ENCODE peak calls at places on chromosomes 3 and 15, in five cellular contexts. One of them, this sample, is unnamed.

GRCh38 chr15:67097893-67098740 is 32.7 kb downstream of the SMAD3 start:
- DNase-seq in WERI-Rb-1: no peak
- DNase-seq in OCI-LY7: no peak
- DNase-seq in HL-60: no peak
- DNase-seq in GM20000: no peak
- DNase-seq in this sample: no peak

GRCh38 chr15:96177279-96177678 is 153.2 kb upstream of the NR2F2 start:
- DNase-seq in OCI-LY7: no peak
- DNase-seq in WERI-Rb-1: no peak
- DNase-seq in GM20000: no peak
- DNase-seq in HL-60: no peak
- DNase-seq in this sample: no peak

GRCh38 chr3:36833160-36833814 is 68.9 kb upstream of the DCLK3 start:
- DNase-seq in HL-60: no peak
- DNase-seq in OCI-LY7: no peak
- DNase-seq in GM20000: no peak
- DNase-seq in WERI-Rb-1: no peak
- DNase-seq in this sample: no peak

GRCh38 chr15:40333922-40334492 is 6.7 kb downstream of the CCDC9B start:
- DNase-seq in GM20000: peak; percentile 65
- DNase-seq in OCI-LY7: peak; percentile 9
- DNase-seq in HL-60: peak; percentile 84
- DNase-seq in WERI-Rb-1: peak; percentile 92
- DNase-seq in this sample: peak; percentile 61

GRCh38 chr3:190169243-190169642 is 48.5 kb upstream of the P3H2 start:
- DNase-seq in WERI-Rb-1: no peak
- DNase-seq in GM20000: no peak
- DNase-seq in HL-60: no peak
- DNase-seq in OCI-LY7: no peak
- DNase-seq in this sample: no peak

GRCh38 chr3:127590282-127590592 is 296 bp downstream of the TPRA1 start:
- DNase-seq in GM20000: peak; percentile 80
- DNase-seq in OCI-LY7: no peak
- DNase-seq in HL-60: no peak
- DNase-seq in WERI-Rb-1: no peak
- DNase-seq in this sample: peak; percentile 64

GRCh38 chr3:126711361-126711760 is 7.3 kb downstream of the CHCHD6 start:
- DNase-seq in OCI-LY7: no peak
- DNase-seq in WERI-Rb-1: no peak
- DNase-seq in GM20000: no peak
- DNase-seq in HL-60: no peak
- DNase-seq in this sample: no peak

GRCh38 chr15:34853001-34853758 is 57.8 kb upstream of the ACTC1 start:
- DNase-seq in OCI-LY7: no peak
- DNase-seq in GM20000: no peak
- DNase-seq in WERI-Rb-1: no peak
- DNase-seq in HL-60: no peak
- DNase-seq in this sample: no peak

GRCh38 chr3:123656691-123657090 is 71.8 kb upstream of the HACD2 start:
- DNase-seq in HL-60: no peak
- DNase-seq in WERI-Rb-1: no peak
- DNase-seq in OCI-LY7: peak; percentile 3
- DNase-seq in GM20000: no peak
- DNase-seq in this sample: no peak

GRCh38 chr3:101859882-101860281 is 10.6 kb downstream of the NFKBIZ start:
- DNase-seq in GM20000: no peak
- DNase-seq in OCI-LY7: no peak
- DNase-seq in WERI-Rb-1: no peak
- DNase-seq in HL-60: no peak
- DNase-seq in this sample: no peak

GRCh38 chr3:141255864-141256263 is 24.2 kb downstream of the PXYLP1 start:
- DNase-seq in HL-60: no peak
- DNase-seq in WERI-Rb-1: no peak
- DNase-seq in GM20000: no peak
- DNase-seq in OCI-LY7: no peak
- DNase-seq in this sample: peak; percentile 32

GRCh38 chr15:31352283-31352880 is 25.7 kb downstream of the KLF13 start:
- DNase-seq in HL-60: no peak
- DNase-seq in WERI-Rb-1: peak; percentile 24
- DNase-seq in GM20000: no peak
- DNase-seq in OCI-LY7: no peak
- DNase-seq in this sample: no peak

GRCh38 chr15:29880341-29880740 is 58.1 kb upstream of the TJP1 start:
- DNase-seq in WERI-Rb-1: no peak
- DNase-seq in GM20000: no peak
- DNase-seq in OCI-LY7: no peak
- DNase-seq in HL-60: no peak
- DNase-seq in this sample: no peak

GRCh38 chr3:16362781-16363180 is 97.8 kb downstream of the OXNAD1 start:
- DNase-seq in OCI-LY7: no peak
- DNase-seq in GM20000: no peak
- DNase-seq in WERI-Rb-1: no peak
- DNase-seq in HL-60: no peak
- DNase-seq in this sample: no peak

GRCh38 chr3:151135548-151136337 is 50.3 kb downstream of the MED12L start:
- DNase-seq in OCI-LY7: no peak
- DNase-seq in GM20000: no peak
- DNase-seq in HL-60: no peak
- DNase-seq in WERI-Rb-1: no peak
- DNase-seq in this sample: no peak

GRCh38 chr3:50539887-50540286 is 27.7 kb downstream of the C3orf18 start:
- DNase-seq in HL-60: no peak
- DNase-seq in OCI-LY7: no peak
- DNase-seq in GM20000: no peak
- DNase-seq in WERI-Rb-1: no peak
- DNase-seq in this sample: no peak

GRCh38 chr15:34793901-34794300 is 1.4 kb downstream of the ACTC1 start:
- DNase-seq in HL-60: no peak
- DNase-seq in GM20000: no peak
- DNase-seq in WERI-Rb-1: no peak
- DNase-seq in OCI-LY7: no peak
- DNase-seq in this sample: no peak

GRCh38 chr15:66638377-66638776 is 63.7 kb upstream of the SMAD6 start:
- DNase-seq in OCI-LY7: no peak
- DNase-seq in WERI-Rb-1: no peak
- DNase-seq in GM20000: no peak
- DNase-seq in HL-60: no peak
- DNase-seq in this sample: no peak

GRCh38 chr15:48617619-48618018 is 27.9 kb downstream of the FBN1 start:
- DNase-seq in WERI-Rb-1: no peak
- DNase-seq in OCI-LY7: no peak
- DNase-seq in GM20000: no peak
- DNase-seq in HL-60: peak; percentile 27
- DNase-seq in this sample: no peak

GRCh38 chr15:68204776-68205557 is at the start of gene CALML4:
- DNase-seq in GM20000: no peak
- DNase-seq in WERI-Rb-1: no peak
- DNase-seq in HL-60: no peak
- DNase-seq in OCI-LY7: no peak
- DNase-seq in this sample: no peak

GRCh38 chr3:132504375-132504921 is 87.1 kb downstream of the DNAJC13 start:
- DNase-seq in HL-60: no peak
- DNase-seq in WERI-Rb-1: no peak
- DNase-seq in OCI-LY7: no peak
- DNase-seq in GM20000: no peak
- DNase-seq in this sample: no peak

GRCh38 chr3:103056953-103057450 is 622.2 kb downstream of the ZPLD1 start:
- DNase-seq in WERI-Rb-1: no peak
- DNase-seq in GM20000: no peak
- DNase-seq in HL-60: no peak
- DNase-seq in OCI-LY7: no peak
- DNase-seq in this sample: no peak

GRCh38 chr3:184300377-184300717 is 1.3 kb downstream of the PSMD2 start:
- DNase-seq in WERI-Rb-1: no peak
- DNase-seq in OCI-LY7: no peak
- DNase-seq in GM20000: no peak
- DNase-seq in HL-60: no peak
- DNase-seq in this sample: no peak

GRCh38 chr3:13110678-13111116 is 37.5 kb upstream of the IQSEC1 start:
- DNase-seq in HL-60: no peak
- DNase-seq in GM20000: peak; percentile 79
- DNase-seq in OCI-LY7: peak; percentile 94
- DNase-seq in WERI-Rb-1: peak; percentile 95
- DNase-seq in this sample: peak; percentile 75

GRCh38 chr3:8254489-8254888 is 247.1 kb upstream of the LMCD1 start:
- DNase-seq in WERI-Rb-1: peak; percentile 64
- DNase-seq in OCI-LY7: no peak
- DNase-seq in HL-60: no peak
- DNase-seq in GM20000: no peak
- DNase-seq in this sample: no peak

GRCh38 chr15:58369261-58369699 is 62.5 kb upstream of the LIPC start:
- DNase-seq in WERI-Rb-1: no peak
- DNase-seq in OCI-LY7: no peak
- DNase-seq in HL-60: no peak
- DNase-seq in GM20000: peak; percentile 18
- DNase-seq in this sample: no peak

GRCh38 chr15:41241251-41241964 is 10.3 kb downstream of the CHP1 start:
- DNase-seq in HL-60: no peak
- DNase-seq in WERI-Rb-1: no peak
- DNase-seq in GM20000: no peak
- DNase-seq in OCI-LY7: no peak
- DNase-seq in this sample: no peak

GRCh38 chr3:129673897-129674797 is 67.7 kb upstream of the PLXND1 start:
- DNase-seq in WERI-Rb-1: no peak
- DNase-seq in OCI-LY7: no peak
- DNase-seq in HL-60: no peak
- DNase-seq in GM20000: no peak
- DNase-seq in this sample: peak; percentile 27

GRCh38 chr15:34461730-34462129 is 24.1 kb upstream of the GOLGA8A start:
- DNase-seq in HL-60: no peak
- DNase-seq in GM20000: no peak
- DNase-seq in WERI-Rb-1: no peak
- DNase-seq in OCI-LY7: no peak
- DNase-seq in this sample: no peak

GRCh38 chr15:60473135-60473534 is 5.8 kb downstream of the ICE2 start:
- DNase-seq in WERI-Rb-1: no peak
- DNase-seq in HL-60: no peak
- DNase-seq in GM20000: no peak
- DNase-seq in OCI-LY7: no peak
- DNase-seq in this sample: no peak

GRCh38 chr3:159859424-159859823 is 129.2 kb upstream of the IL12A start:
- DNase-seq in WERI-Rb-1: no peak
- DNase-seq in OCI-LY7: no peak
- DNase-seq in GM20000: no peak
- DNase-seq in HL-60: no peak
- DNase-seq in this sample: no peak

GRCh38 chr15:79844221-79844620 is 52.6 kb downstream of the MTHFS start:
- DNase-seq in OCI-LY7: no peak
- DNase-seq in HL-60: no peak
- DNase-seq in WERI-Rb-1: no peak
- DNase-seq in GM20000: no peak
- DNase-seq in this sample: no peak

GRCh38 chr15:79846539-79846938 is 50.3 kb downstream of the MTHFS start:
- DNase-seq in HL-60: no peak
- DNase-seq in WERI-Rb-1: no peak
- DNase-seq in OCI-LY7: no peak
- DNase-seq in GM20000: no peak
- DNase-seq in this sample: no peak

GRCh38 chr15:79853492-79854328 is 43.1 kb downstream of the MTHFS start:
- DNase-seq in GM20000: peak; percentile 60
- DNase-seq in HL-60: peak; percentile 60
- DNase-seq in WERI-Rb-1: peak; percentile 72
- DNase-seq in OCI-LY7: peak; percentile 70
- DNase-seq in this sample: peak; percentile 58

GRCh38 chr15:79849789-79850188 is 47.0 kb downstream of the MTHFS start:
- DNase-seq in GM20000: peak; percentile 25
- DNase-seq in HL-60: no peak
- DNase-seq in WERI-Rb-1: peak; percentile 47
- DNase-seq in OCI-LY7: peak; percentile 54
- DNase-seq in this sample: no peak
- TF ChIP-seq CTCF in GM20000: peak; percentile 59
- TF ChIP-seq CTCF in HL-60: peak; percentile 53
- TF ChIP-seq CTCF in WERI-Rb-1: peak; percentile 70
- TF ChIP-seq CTCF in OCI-LY7: peak; percentile 89
- TF ChIP-seq CTCF in this sample: peak; percentile 37

GRCh38 chr3:142608615-142609014 is 12.4 kb downstream of the PLS1 start:
- DNase-seq in OCI-LY7: no peak
- DNase-seq in HL-60: no peak
- DNase-seq in GM20000: no peak
- DNase-seq in WERI-Rb-1: no peak
- DNase-seq in this sample: no peak
- TF ChIP-seq CTCF in OCI-LY7: no peak
- TF ChIP-seq CTCF in HL-60: no peak
- TF ChIP-seq CTCF in GM20000: no peak
- TF ChIP-seq CTCF in WERI-Rb-1: no peak
- TF ChIP-seq CTCF in this sample: no peak

DNA sequence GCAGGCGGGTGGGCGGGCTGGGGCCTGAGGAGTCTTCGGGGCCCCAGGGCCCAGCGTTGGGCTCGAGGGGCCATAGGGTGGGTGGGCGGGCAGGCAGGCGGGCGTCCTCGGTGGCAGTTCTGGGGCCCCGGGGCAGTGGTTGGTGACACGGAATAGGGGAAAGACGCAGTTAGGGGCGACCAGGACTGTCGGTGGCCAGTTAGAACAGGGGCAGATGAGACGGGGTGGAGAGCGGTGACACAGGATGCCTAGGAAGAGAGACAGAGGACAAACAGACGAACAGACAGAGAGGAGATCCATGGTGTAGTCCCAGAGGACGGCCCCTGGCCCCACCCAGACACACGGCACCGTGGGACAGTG is 36.5 kb downstream of the GRIP2 start:
- DNase-seq in GM20000: no peak
- DNase-seq in HL-60: no peak
- DNase-seq in OCI-LY7: no peak
- DNase-seq in WERI-Rb-1: no peak
- DNase-seq in this sample: no peak
- TF ChIP-seq CTCF in GM20000: no peak
- TF ChIP-seq CTCF in HL-60: no peak
- TF ChIP-seq CTCF in OCI-LY7: no peak
- TF ChIP-seq CTCF in WERI-Rb-1: no peak
- TF ChIP-seq CTCF in this sample: no peak

GRCh38 chr3:161920196-161920595 is 423.6 kb downstream of the OTOL1 start:
- DNase-seq in OCI-LY7: no peak
- DNase-seq in WERI-Rb-1: no peak
- DNase-seq in GM20000: no peak
- DNase-seq in HL-60: no peak
- DNase-seq in this sample: no peak

GRCh38 chr3:161927131-161927530 is 430.5 kb downstream of the OTOL1 start:
- DNase-seq in HL-60: no peak
- DNase-seq in GM20000: no peak
- DNase-seq in OCI-LY7: no peak
- DNase-seq in WERI-Rb-1: no peak
- DNase-seq in this sample: no peak

DNA sequence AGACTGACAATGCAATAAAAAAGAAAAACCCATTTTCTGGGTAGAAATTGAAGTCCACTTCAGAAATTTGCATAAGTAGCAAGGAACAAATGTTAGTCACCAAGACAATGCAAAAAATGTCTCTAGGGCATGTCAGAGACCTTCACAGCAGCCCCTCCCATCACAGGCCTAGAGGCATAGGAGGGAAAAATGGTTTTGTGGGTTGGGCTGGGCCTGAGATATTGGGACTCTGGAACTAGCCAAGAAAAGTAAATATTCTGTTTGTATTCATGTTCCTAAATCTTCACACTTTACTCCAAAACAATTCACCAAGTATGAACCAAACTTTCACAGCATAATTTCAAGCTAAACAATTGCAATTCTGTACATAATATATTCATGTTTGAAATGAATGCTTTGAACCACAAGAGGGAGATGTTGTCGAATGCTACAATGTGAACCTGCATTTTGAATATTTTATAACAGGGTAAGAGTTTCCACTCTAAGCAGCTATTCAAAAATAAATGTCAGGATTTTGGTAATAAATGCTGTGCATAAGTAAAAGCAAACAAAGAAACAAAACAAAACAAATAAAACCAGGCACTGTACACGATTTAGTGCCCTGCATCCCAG is 429.2 kb downstream of the OTOL1 start:
- DNase-seq in OCI-LY7: no peak
- DNase-seq in GM20000: no peak
- DNase-seq in HL-60: no peak
- DNase-seq in WERI-Rb-1: no peak
- DNase-seq in this sample: no peak
- TF ChIP-seq CTCF in OCI-LY7: no peak
- TF ChIP-seq CTCF in GM20000: no peak
- TF ChIP-seq CTCF in HL-60: no peak
- TF ChIP-seq CTCF in WERI-Rb-1: no peak
- TF ChIP-seq CTCF in this sample: no peak